ENCODE peak calls at places on chromosomes 16 and 17, in eight cellular contexts. One of them, this sample, is unnamed.
A peak's percentile ranks its signal among the peaks of the same experiment; 100 is the strongest.

GRCh38 chr16:23771642-23772041 is 16.8 kb downstream of the CHP2 start:
- DNase-seq in effector memory CD4-positive, alpha-beta T cell: no peak
- DNase-seq in A549: no peak
- DNase-seq in tibial nerve: no peak
- DNase-seq in stimulated activated CD4-positive, alpha-beta T cell treated with anti-CD3 and anti-CD28 coated beads, Interleukin-2, amount 100 ng/mL, for 24 hours: no peak
- DNase-seq in D721Med: no peak
- DNase-seq in MM.1S: no peak
- DNase-seq in mucosa of descending colon: no peak
- DNase-seq in this sample: no peak

GRCh38 chr16:72021043-72021442 is 12.5 kb downstream of the DHODH start:
- DNase-seq in effector memory CD4-positive, alpha-beta T cell: no peak
- DNase-seq in A549: no peak
- DNase-seq in tibial nerve: no peak
- DNase-seq in stimulated activated CD4-positive, alpha-beta T cell treated with anti-CD3 and anti-CD28 coated beads, Interleukin-2, amount 100 ng/mL, for 24 hours: no peak
- DNase-seq in D721Med: no peak
- DNase-seq in MM.1S: no peak
- DNase-seq in mucosa of descending colon: no peak
- DNase-seq in this sample: no peak

GRCh38 chr16:84212631-84213030 is 21.7 kb downstream of the ADAD2 start:
- DNase-seq in effector memory CD4-positive, alpha-beta T cell: no peak
- DNase-seq in A549: no peak
- DNase-seq in tibial nerve: no peak
- DNase-seq in stimulated activated CD4-positive, alpha-beta T cell treated with anti-CD3 and anti-CD28 coated beads, Interleukin-2, amount 100 ng/mL, for 24 hours: no peak
- DNase-seq in D721Med: no peak
- DNase-seq in MM.1S: no peak
- DNase-seq in mucosa of descending colon: no peak
- DNase-seq in this sample: no peak

GRCh38 chr17:66829386-66829864 is 5.5 kb upstream of the CACNG5 start:
- DNase-seq in effector memory CD4-positive, alpha-beta T cell: no peak
- DNase-seq in A549: peak; percentile 34
- DNase-seq in tibial nerve: peak; percentile 22
- DNase-seq in stimulated activated CD4-positive, alpha-beta T cell treated with anti-CD3 and anti-CD28 coated beads, Interleukin-2, amount 100 ng/mL, for 24 hours: peak; percentile 29
- DNase-seq in D721Med: no peak
- DNase-seq in MM.1S: no peak
- DNase-seq in mucosa of descending colon: peak; percentile 57
- DNase-seq in this sample: peak; percentile 75

GRCh38 chr17:64245218-64246145 is 17.6 kb downstream of the TEX2 start:
- DNase-seq in effector memory CD4-positive, alpha-beta T cell: no peak
- DNase-seq in A549: no peak
- DNase-seq in tibial nerve: no peak
- DNase-seq in stimulated activated CD4-positive, alpha-beta T cell treated with anti-CD3 and anti-CD28 coated beads, Interleukin-2, amount 100 ng/mL, for 24 hours: no peak
- DNase-seq in D721Med: no peak
- DNase-seq in MM.1S: no peak
- DNase-seq in mucosa of descending colon: no peak
- DNase-seq in this sample: no peak

GRCh38 chr17:15171433-15172047 is 93.6 kb downstream of the PMP22 start:
- DNase-seq in effector memory CD4-positive, alpha-beta T cell: no peak
- DNase-seq in A549: peak; percentile 75
- DNase-seq in tibial nerve: peak; percentile 63
- DNase-seq in stimulated activated CD4-positive, alpha-beta T cell treated with anti-CD3 and anti-CD28 coated beads, Interleukin-2, amount 100 ng/mL, for 24 hours: peak; percentile 53
- DNase-seq in D721Med: no peak
- DNase-seq in MM.1S: no peak
- DNase-seq in mucosa of descending colon: peak; percentile 59
- DNase-seq in this sample: peak; percentile 52

GRCh38 chr17:31724619-31725018 is 134.4 kb downstream of the COPRS start:
- DNase-seq in effector memory CD4-positive, alpha-beta T cell: no peak
- DNase-seq in A549: no peak
- DNase-seq in tibial nerve: no peak
- DNase-seq in stimulated activated CD4-positive, alpha-beta T cell treated with anti-CD3 and anti-CD28 coated beads, Interleukin-2, amount 100 ng/mL, for 24 hours: no peak
- DNase-seq in D721Med: no peak
- DNase-seq in MM.1S: no peak
- DNase-seq in mucosa of descending colon: no peak
- DNase-seq in this sample: no peak

GRCh38 chr16:2194166-2194834 is 2.1 kb downstream of the CASKIN1 start:
- DNase-seq in effector memory CD4-positive, alpha-beta T cell: no peak
- DNase-seq in A549: peak; percentile 70
- DNase-seq in tibial nerve: no peak
- DNase-seq in stimulated activated CD4-positive, alpha-beta T cell treated with anti-CD3 and anti-CD28 coated beads, Interleukin-2, amount 100 ng/mL, for 24 hours: no peak
- DNase-seq in D721Med: no peak
- DNase-seq in MM.1S: no peak
- DNase-seq in mucosa of descending colon: no peak
- DNase-seq in this sample: no peak

GRCh38 chr16:67213197-67214019 is 13.5 kb upstream of the TMEM208 start:
- DNase-seq in effector memory CD4-positive, alpha-beta T cell: no peak
- DNase-seq in A549: no peak
- DNase-seq in tibial nerve: no peak
- DNase-seq in stimulated activated CD4-positive, alpha-beta T cell treated with anti-CD3 and anti-CD28 coated beads, Interleukin-2, amount 100 ng/mL, for 24 hours: no peak
- DNase-seq in D721Med: no peak
- DNase-seq in MM.1S: no peak
- DNase-seq in mucosa of descending colon: no peak
- DNase-seq in this sample: peak; percentile 12

GRCh38 chr17:43722921-43723665 is 35.5 kb downstream of the SOST start:
- DNase-seq in effector memory CD4-positive, alpha-beta T cell: no peak
- DNase-seq in A549: no peak
- DNase-seq in tibial nerve: no peak
- DNase-seq in stimulated activated CD4-positive, alpha-beta T cell treated with anti-CD3 and anti-CD28 coated beads, Interleukin-2, amount 100 ng/mL, for 24 hours: no peak
- DNase-seq in D721Med: no peak
- DNase-seq in MM.1S: no peak
- DNase-seq in mucosa of descending colon: no peak
- DNase-seq in this sample: no peak

GRCh38 chr16:69039333-69039941 is 66.0 kb upstream of the HAS3 start:
- DNase-seq in effector memory CD4-positive, alpha-beta T cell: no peak
- DNase-seq in A549: no peak
- DNase-seq in tibial nerve: no peak
- DNase-seq in stimulated activated CD4-positive, alpha-beta T cell treated with anti-CD3 and anti-CD28 coated beads, Interleukin-2, amount 100 ng/mL, for 24 hours: no peak
- DNase-seq in D721Med: no peak
- DNase-seq in MM.1S: no peak
- DNase-seq in mucosa of descending colon: no peak
- DNase-seq in this sample: no peak

GRCh38 chr16:74744566-74744965 is 30.1 kb downstream of the FA2H start:
- DNase-seq in effector memory CD4-positive, alpha-beta T cell: no peak
- DNase-seq in A549: no peak
- DNase-seq in tibial nerve: no peak
- DNase-seq in stimulated activated CD4-positive, alpha-beta T cell treated with anti-CD3 and anti-CD28 coated beads, Interleukin-2, amount 100 ng/mL, for 24 hours: no peak
- DNase-seq in D721Med: no peak
- DNase-seq in MM.1S: no peak
- DNase-seq in mucosa of descending colon: no peak
- DNase-seq in this sample: no peak

GRCh38 chr16:85454171-85454883 is 158.8 kb upstream of the GSE1 start:
- DNase-seq in effector memory CD4-positive, alpha-beta T cell: no peak
- DNase-seq in A549: no peak
- DNase-seq in tibial nerve: no peak
- DNase-seq in stimulated activated CD4-positive, alpha-beta T cell treated with anti-CD3 and anti-CD28 coated beads, Interleukin-2, amount 100 ng/mL, for 24 hours: no peak
- DNase-seq in D721Med: no peak
- DNase-seq in MM.1S: no peak
- DNase-seq in mucosa of descending colon: no peak
- DNase-seq in this sample: no peak

GRCh38 chr17:57874434-57875108 is 24.7 kb upstream of the MRPS23 start:
- DNase-seq in effector memory CD4-positive, alpha-beta T cell: no peak
- DNase-seq in A549: no peak
- DNase-seq in tibial nerve: peak; percentile 42
- DNase-seq in stimulated activated CD4-positive, alpha-beta T cell treated with anti-CD3 and anti-CD28 coated beads, Interleukin-2, amount 100 ng/mL, for 24 hours: peak; percentile 50
- DNase-seq in D721Med: no peak
- DNase-seq in MM.1S: no peak
- DNase-seq in mucosa of descending colon: peak; percentile 50
- DNase-seq in this sample: peak; percentile 89

GRCh38 chr16:16014329-16015224 is 65.2 kb downstream of the ABCC1 start:
- DNase-seq in effector memory CD4-positive, alpha-beta T cell: no peak
- DNase-seq in A549: peak; percentile 92
- DNase-seq in tibial nerve: peak; percentile 28
- DNase-seq in stimulated activated CD4-positive, alpha-beta T cell treated with anti-CD3 and anti-CD28 coated beads, Interleukin-2, amount 100 ng/mL, for 24 hours: no peak
- DNase-seq in D721Med: no peak
- DNase-seq in MM.1S: no peak
- DNase-seq in mucosa of descending colon: no peak
- DNase-seq in this sample: peak; percentile 89

GRCh38 chr16:9056061-9056460 is 35.4 kb upstream of the HAPSTR1 start:
- DNase-seq in effector memory CD4-positive, alpha-beta T cell: no peak
- DNase-seq in A549: no peak
- DNase-seq in tibial nerve: no peak
- DNase-seq in stimulated activated CD4-positive, alpha-beta T cell treated with anti-CD3 and anti-CD28 coated beads, Interleukin-2, amount 100 ng/mL, for 24 hours: no peak
- DNase-seq in D721Med: no peak
- DNase-seq in MM.1S: no peak
- DNase-seq in mucosa of descending colon: no peak
- DNase-seq in this sample: no peak

GRCh38 chr17:35774499-35774898 is 13.8 kb downstream of the C17orf50 start:
- DNase-seq in effector memory CD4-positive, alpha-beta T cell: no peak
- DNase-seq in A549: no peak
- DNase-seq in tibial nerve: no peak
- DNase-seq in stimulated activated CD4-positive, alpha-beta T cell treated with anti-CD3 and anti-CD28 coated beads, Interleukin-2, amount 100 ng/mL, for 24 hours: no peak
- DNase-seq in D721Med: no peak
- DNase-seq in MM.1S: no peak
- DNase-seq in mucosa of descending colon: peak; percentile 77
- DNase-seq in this sample: peak; percentile 77

GRCh38 chr17:57605734-57606105 is 139.4 kb downstream of the CCDC182 start:
- DNase-seq in effector memory CD4-positive, alpha-beta T cell: no peak
- DNase-seq in A549: no peak
- DNase-seq in tibial nerve: no peak
- DNase-seq in stimulated activated CD4-positive, alpha-beta T cell treated with anti-CD3 and anti-CD28 coated beads, Interleukin-2, amount 100 ng/mL, for 24 hours: no peak
- DNase-seq in D721Med: no peak
- DNase-seq in MM.1S: no peak
- DNase-seq in mucosa of descending colon: no peak
- DNase-seq in this sample: no peak

This sample was measured in right cardiac atrium.